ENCODE peak calls at places on chromosomes 6 and 20, in six cellular contexts. I, D, Y, J, F and K are unnamed samples.

GRCh38 chr6:119129968-119130484 is 51.6 kb upstream of the FAM184A start:
- DNase-seq in I (peak), D (peak), Y (no peak), J (peak), F (peak), K (peak)

GRCh38 chr20:1505361-1505760 is 14.1 kb upstream of the SIRPB2 start:
- DNase-seq in I (peak), D (no peak), Y (no peak), J (no peak), F (no peak), K (no peak)

GRCh38 chr20:61297981-61298380 is 45.9 kb downstream of the CDH4 start:
- DNase-seq in I (no peak), D (no peak), Y (no peak), J (no peak), F (peak), K (no peak)

GRCh38 chr20:32481311-32482103 is 103.6 kb downstream of the NOL4L start:
- DNase-seq in I (no peak), D (no peak), Y (no peak), J (no peak), F (no peak), K (peak)

GRCh38 chr20:25320035-25320800 is 70.4 kb downstream of the ABHD12 start:
- DNase-seq in I (no peak), D (no peak), Y (no peak), J (no peak), F (no peak), K (peak)

GRCh38 chr6:90098025-90098474 is 198.6 kb downstream of the BACH2 start:
- DNase-seq in I (no peak), D (no peak), Y (no peak), J (no peak), F (peak), K (no peak)

GRCh38 chr6:154705471-154706113 is 27.6 kb upstream of the SCAF8 start:
- DNase-seq in I (no peak), D (no peak), Y (no peak), J (no peak), F (no peak), K (no peak)

GRCh38 chr6:167497387-167498056 is 172.6 kb downstream of the TTLL2 start:
- DNase-seq in I (peak), D (peak), Y (no peak), J (no peak), F (no peak), K (no peak)

GRCh38 chr6:118706702-118707101 is 55.3 kb upstream of the CEP85L start:
- DNase-seq in I (no peak), D (no peak), Y (no peak), J (no peak), F (no peak), K (no peak)

GRCh38 chr6:52394251-52394666 is 25.9 kb upstream of the EFHC1 start:
- DNase-seq in I (no peak), D (no peak), Y (peak), J (no peak), F (no peak), K (no peak)

GRCh38 chr6:105601541-105602174 is 198.8 kb upstream of the PREP start:
- DNase-seq in I (peak), D (peak), Y (peak), J (no peak), F (peak), K (no peak)

GRCh38 chr20:43776691-43777090 is 49.9 kb upstream of the GTSF1L start:
- DNase-seq in I (no peak), D (no peak), Y (no peak), J (no peak), F (peak), K (no peak)

GRCh38 chr20:38660429-38660828 is 58.8 kb downstream of the ARHGAP40 start:
- DNase-seq in I (no peak), D (no peak), Y (no peak), J (no peak), F (no peak), K (no peak)

GRCh38 chr6:11953641-11954040 is 58.5 kb upstream of the HIVEP1 start:
- DNase-seq in I (no peak), D (no peak), Y (no peak), J (no peak), F (no peak), K (no peak)

GRCh38 chr20:58664883-58665282 is 13.8 kb downstream of the STX16 start:
- DNase-seq in I (no peak), D (no peak), Y (no peak), J (no peak), F (no peak), K (no peak)

GRCh38 chr6:13724174-13724573 is 12.5 kb upstream of the RANBP9 start:
- DNase-seq in I (peak), D (no peak), Y (no peak), J (no peak), F (no peak), K (no peak)

GRCh38 chr6:164152611-164153010 is 738.1 kb downstream of the QKI start:
- DNase-seq in I (no peak), D (no peak), Y (no peak), J (no peak), F (no peak), K (no peak)

GRCh38 chr6:124870611-124871201 is 91.5 kb upstream of the RNF217 start:
- DNase-seq in I (peak), D (peak), Y (no peak), J (no peak), F (peak), K (peak)

GRCh38 chr20:35263609-35264223 is 14.2 kb downstream of the MMP24OS start:
- DNase-seq in I (peak), D (peak), Y (no peak), J (no peak), F (no peak), K (no peak)

GRCh38 chr6:43491750-43492661 is 14.6 kb downstream of the TJAP1 start:
- DNase-seq in I (no peak), D (no peak), Y (no peak), J (no peak), F (peak), K (peak)

GRCh38 chr6:154580397-154581135 is 70.1 kb upstream of the CNKSR3 start:
- DNase-seq in I (no peak), D (no peak), Y (no peak), J (no peak), F (no peak), K (no peak)

GRCh38 chr6:134376785-134377184 is 58.9 kb upstream of the SGK1 start:
- DNase-seq in I (no peak), D (no peak), Y (no peak), J (no peak), F (no peak), K (no peak)

GRCh38 chr6:168120390-168121307 is 41.6 kb upstream of the FRMD1 start:
- DNase-seq in I (no peak), D (no peak), Y (no peak), J (no peak), F (no peak), K (peak)

GRCh38 chr20:25046181-25046641 is 11.7 kb downstream of the ACSS1 start:
- DNase-seq in I (no peak), D (peak), Y (no peak), J (no peak), F (no peak), K (no peak)

GRCh38 chr20:61728326-61728725 is 337.4 kb downstream of the TAF4 start:
- DNase-seq in I (no peak), D (no peak), Y (no peak), J (no peak), F (no peak), K (no peak)

GRCh38 chr6:143064996-143065683 is 4.5 kb downstream of the AIG1 start:
- DNase-seq in I (no peak), D (peak), Y (no peak), J (no peak), F (no peak), K (no peak)

GRCh38 chr6:68633654-68634502 is 1.2 kb upstream of the ADGRB3 start:
- DNase-seq in I (no peak), D (no peak), Y (no peak), J (no peak), F (no peak), K (peak)

GRCh38 chr6:154002894-154003293 is 36.1 kb upstream of the OPRM1 start:
- DNase-seq in I (no peak), D (no peak), Y (no peak), J (no peak), F (no peak), K (no peak)

GRCh38 chr6:125942677-125943527 is 13.7 kb upstream of the HINT3 start:
- DNase-seq in I (no peak), D (peak), Y (no peak), J (no peak), F (peak), K (no peak)

GRCh38 chr20:33679758-33680485 is 5.7 kb upstream of the NECAB3 start:
- DNase-seq in I (no peak), D (no peak), Y (peak), J (no peak), F (no peak), K (no peak)

GRCh38 chr6:56279346-56280080 is 32.1 kb upstream of the COL21A1 start:
- DNase-seq in I (peak), D (peak), Y (no peak), J (no peak), F (no peak), K (no peak)

DNA sequence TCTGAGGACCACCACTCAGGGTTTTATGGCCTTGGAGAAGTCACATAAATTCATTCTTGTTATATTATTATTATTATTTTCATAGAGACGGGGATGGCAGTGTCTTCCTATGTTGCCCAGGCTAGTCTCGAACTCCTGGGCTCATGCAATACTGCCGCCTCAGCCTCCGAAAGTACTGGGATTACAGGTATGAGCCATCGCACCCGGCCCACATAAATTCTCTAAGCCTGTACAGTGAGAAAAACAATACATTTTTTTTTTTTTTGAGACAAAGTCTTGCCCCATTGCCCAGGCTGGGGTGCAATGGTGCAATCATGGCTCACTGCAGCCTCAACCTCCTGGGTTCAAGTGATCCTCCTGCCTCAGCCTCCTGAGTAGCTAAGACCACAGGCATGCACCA is 753 bp upstream of the FASTKD5 start:
- DNase-seq in I (no peak), D (no peak), Y (no peak), J (no peak), F (no peak), K (no peak)
- H3K4me2 ChIP-seq in I (peak), D (peak), Y (no peak), J (peak), F (no peak), K (no peak)

GRCh38 chr20:49584418-49585382 is 16.8 kb upstream of the PTGIS start:
- DNase-seq in I (peak), D (no peak), Y (no peak), J (no peak), F (no peak), K (no peak)

GRCh38 chr20:49582413-49583334 is 14.7 kb upstream of the PTGIS start:
- DNase-seq in I (no peak), D (no peak), Y (no peak), J (no peak), F (no peak), K (no peak)

GRCh38 chr20:49585585-49586245 is 17.8 kb upstream of the PTGIS start:
- DNase-seq in I (no peak), D (no peak), Y (no peak), J (no peak), F (no peak), K (no peak)

GRCh38 chr20:49583343-49583668 is 15.4 kb upstream of the PTGIS start:
- DNase-seq in I (no peak), D (no peak), Y (no peak), J (no peak), F (no peak), K (no peak)

GRCh38 chr20:49583669-49584417 is 15.9 kb upstream of the PTGIS start:
- DNase-seq in I (peak), D (peak), Y (no peak), J (peak), F (peak), K (no peak)
- TF ChIP-seq USF2 in I (peak), D (peak), Y (no peak), J (no peak), F (peak), K (no peak)

GRCh38 chr20:9112541-9113515 is 43.9 kb downstream of the PLCB4 start:
- DNase-seq in I (no peak), D (no peak), Y (no peak), J (no peak), F (peak), K (no peak)
- H3K4me2 ChIP-seq in I (no peak), D (no peak), Y (no peak), J (no peak), F (peak), K (no peak)

DNA sequence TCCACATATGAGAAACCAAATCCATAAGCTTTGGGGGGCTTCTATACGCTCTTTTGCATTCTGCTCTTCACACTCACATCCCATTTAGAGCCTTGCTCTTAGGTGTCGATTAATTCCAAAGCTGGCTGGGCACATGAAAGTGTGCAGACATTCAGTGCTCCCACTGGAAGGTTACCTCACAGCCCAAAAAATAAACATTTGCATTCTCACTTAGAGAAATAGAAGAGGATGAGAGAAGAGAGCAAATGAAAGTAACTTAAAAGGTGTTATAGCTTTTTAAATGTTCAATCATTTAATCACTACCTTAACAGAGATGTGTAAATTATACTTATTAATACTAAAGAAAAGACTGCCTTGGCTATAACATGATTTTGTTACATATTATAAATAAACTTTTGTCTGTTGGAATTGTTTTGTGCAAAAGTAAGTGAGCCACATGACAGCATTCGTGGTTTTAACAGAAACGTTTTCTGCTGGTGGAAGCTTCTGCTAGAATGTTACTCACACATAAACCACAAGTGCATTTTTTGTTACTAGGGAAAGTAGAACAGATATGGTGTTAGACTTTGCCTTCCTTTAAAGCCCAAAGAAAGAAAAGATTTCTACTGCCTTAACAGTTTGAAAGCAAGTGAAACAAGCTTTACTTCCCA is 116.7 kb downstream of the SIM1 start:
- DNase-seq in I (no peak), D (no peak), Y (no peak), J (no peak), F (peak), K (no peak)
- TF ChIP-seq USF2 in I (no peak), D (no peak), Y (no peak), J (no peak), F (peak), K (no peak)

DNA sequence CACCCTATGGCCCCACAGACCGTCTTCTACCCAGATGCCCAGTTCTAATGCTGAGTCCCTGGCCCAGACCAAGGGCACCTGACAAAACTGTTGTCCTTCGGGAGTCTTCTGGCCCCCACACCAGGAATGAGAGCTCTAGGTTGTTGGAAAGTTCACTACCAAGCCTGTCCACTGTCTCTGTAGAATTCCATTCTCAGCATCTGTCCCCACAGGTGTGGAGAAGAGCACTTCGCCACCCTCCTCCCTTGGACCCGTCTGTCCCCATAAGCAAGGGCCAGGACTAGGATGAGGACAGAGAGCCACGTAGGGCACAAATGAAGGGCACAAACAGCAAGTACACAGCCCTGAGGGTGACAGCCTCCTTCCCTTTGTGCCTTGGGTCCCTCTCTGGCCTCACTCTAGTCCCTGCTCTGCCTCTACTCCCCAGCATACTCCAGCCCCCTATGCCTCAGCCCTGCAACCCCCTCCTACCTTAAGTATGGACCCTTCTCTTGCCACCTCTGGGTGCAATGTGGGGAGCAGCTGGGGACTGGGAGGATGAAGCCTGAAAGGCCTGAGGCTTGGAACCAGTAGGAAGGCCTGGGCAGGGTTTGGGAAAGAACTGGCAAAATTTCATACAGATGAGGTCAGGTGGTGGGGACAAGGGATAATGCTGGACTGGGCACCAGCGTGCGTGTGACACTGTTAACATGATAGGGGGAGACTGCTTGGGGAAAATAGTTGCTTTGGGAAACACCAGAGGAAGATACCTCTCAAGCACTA is 4.3 kb downstream of the LZTS3 start:
- DNase-seq in I (no peak), D (no peak), Y (no peak), J (no peak), F (no peak), K (peak)
- H3K4me2 ChIP-seq in I (no peak), D (peak), Y (no peak), J (no peak), F (no peak), K (no peak)